ENCODE peak calls at places on chromosome 17, in nine cellular contexts. B is BE2C; I is fibroblast of mammary gland; N is cardiac fibroblast; V is AG10803; W is choroid plexus epithelial cell; S is CD8-positive, alpha-beta memory T cell; Z is GM23248; M is prostate gland. A is an unnamed sample.

GRCh38 chr17:66562119-66562518 is 259.7 kb downstream of the PRKCA start:
- DNase-seq in B (no peak), I (no peak), N (no peak), V (no peak), W (no peak), S (no peak), Z (no peak), M (no peak), A (no peak)

GRCh38 chr17:36597866-36598777 is 3.3 kb upstream of the MRM1 start:
- DNase-seq in B (no peak), I (no peak), N (no peak), V (no peak), W (no peak), S (no peak), Z (no peak), M (no peak), A (no peak)

GRCh38 chr17:80779961-80780380 is 211.7 kb upstream of the CHMP6 start:
- DNase-seq in B (peak; percentile 72), I (peak; percentile 97), N (peak; percentile 39), V (peak; percentile 91), W (peak; percentile 71), S (no peak), Z (peak; percentile 84), M (no peak), A (no peak)

GRCh38 chr17:42744283-42744805 is 496 bp downstream of the EZH1 start:
- DNase-seq in B (peak; percentile 85), I (peak; percentile 72), N (peak; percentile 59), V (peak; percentile 56), W (peak; percentile 30), S (peak; percentile 66), Z (peak; percentile 80), M (peak; percentile 76), A (no peak)

GRCh38 chr17:59406808-59407381 is 75.4 kb downstream of the YPEL2 start:
- DNase-seq in B (peak; percentile 71), I (peak; percentile 35), N (peak; percentile 52), V (peak; percentile 26), W (peak; percentile 83), S (no peak), Z (no peak), M (no peak), A (peak; percentile 26)

GRCh38 chr17:78132086-78132676 is 1.6 kb downstream of the TMC8 start:
- DNase-seq in B (no peak), I (no peak), N (no peak), V (no peak), W (no peak), S (peak; percentile 72), Z (no peak), M (peak; percentile 49), A (no peak)

GRCh38 chr17:81715872-81716673 is 4.0 kb downstream of the SLC25A10 start:
- DNase-seq in B (no peak), I (no peak), N (no peak), V (no peak), W (no peak), S (no peak), Z (no peak), M (no peak), A (no peak)

GRCh38 chr17:77266213-77266612 is 125.4 kb downstream of the SEC14L1 start:
- DNase-seq in B (no peak), I (no peak), N (no peak), V (no peak), W (no peak), S (no peak), Z (no peak), M (no peak), A (no peak)

GRCh38 chr17:78915872-78916632 is 9.1 kb downstream of the TIMP2 start:
- DNase-seq in B (no peak), I (peak; percentile 67), N (peak; percentile 82), V (peak; percentile 71), W (peak; percentile 65), S (no peak), Z (peak; percentile 93), M (no peak), A (no peak)

GRCh38 chr17:74417178-74418045 is 14.5 kb upstream of the GPRC5C start:
- DNase-seq in B (no peak), I (peak; percentile 87), N (peak; percentile 56), V (peak; percentile 25), W (peak; percentile 13), S (no peak), Z (peak; percentile 88), M (no peak), A (no peak)

GRCh38 chr17:71921726-71922320 is 199.0 kb upstream of the SOX9 start:
- DNase-seq in B (no peak), I (no peak), N (no peak), V (peak; percentile 14), W (peak; percentile 55), S (no peak), Z (peak; percentile 16), M (no peak), A (no peak)

GRCh38 chr17:81508639-81509047 is 4.0 kb downstream of the ACTG1 start:
- DNase-seq in B (no peak), I (peak; percentile 69), N (peak; percentile 78), V (peak; percentile 73), W (peak; percentile 47), S (no peak), Z (peak; percentile 63), M (no peak), A (no peak)

GRCh38 chr17:75959839-75960511 is 19.0 kb downstream of the ACOX1 start:
- DNase-seq in B (no peak), I (no peak), N (no peak), V (no peak), W (no peak), S (no peak), Z (no peak), M (no peak), A (no peak)
- H3K4me3 ChIP-seq in B (no peak overlapping the region), I (no peak overlapping the region), N (no peak overlapping the region), V (no peak overlapping the region), W (no peak overlapping the region), S (no peak overlapping the region), Z (no peak overlapping the region), M (no peak overlapping the region), A (no peak overlapping the region)

GRCh38 chr17:28371245-28372202 is at the start of gene SARM1:
- DNase-seq in B (peak; percentile 95), I (peak; percentile 69), N (peak; percentile 74), V (peak; percentile 69), W (peak; percentile 79), S (peak; percentile 80), Z (peak; percentile 88), M (peak; percentile 40), A (peak; percentile 76)
- H3K4me3 ChIP-seq in B (peak within 1 kb of the TSS; percentile 77), I (peak within 1 kb of the TSS; percentile 60), N (peak within 1 kb of the TSS; percentile 63), V (peak within 1 kb of the TSS; percentile 70), W (peak within 1 kb of the TSS; percentile 56), S (peak within 1 kb of the TSS; percentile 70), Z (peak within 1 kb of the TSS; percentile 65), M (peak within 1 kb of the TSS; percentile 40), A (peak within 1 kb of the TSS; percentile 69)

DNA sequence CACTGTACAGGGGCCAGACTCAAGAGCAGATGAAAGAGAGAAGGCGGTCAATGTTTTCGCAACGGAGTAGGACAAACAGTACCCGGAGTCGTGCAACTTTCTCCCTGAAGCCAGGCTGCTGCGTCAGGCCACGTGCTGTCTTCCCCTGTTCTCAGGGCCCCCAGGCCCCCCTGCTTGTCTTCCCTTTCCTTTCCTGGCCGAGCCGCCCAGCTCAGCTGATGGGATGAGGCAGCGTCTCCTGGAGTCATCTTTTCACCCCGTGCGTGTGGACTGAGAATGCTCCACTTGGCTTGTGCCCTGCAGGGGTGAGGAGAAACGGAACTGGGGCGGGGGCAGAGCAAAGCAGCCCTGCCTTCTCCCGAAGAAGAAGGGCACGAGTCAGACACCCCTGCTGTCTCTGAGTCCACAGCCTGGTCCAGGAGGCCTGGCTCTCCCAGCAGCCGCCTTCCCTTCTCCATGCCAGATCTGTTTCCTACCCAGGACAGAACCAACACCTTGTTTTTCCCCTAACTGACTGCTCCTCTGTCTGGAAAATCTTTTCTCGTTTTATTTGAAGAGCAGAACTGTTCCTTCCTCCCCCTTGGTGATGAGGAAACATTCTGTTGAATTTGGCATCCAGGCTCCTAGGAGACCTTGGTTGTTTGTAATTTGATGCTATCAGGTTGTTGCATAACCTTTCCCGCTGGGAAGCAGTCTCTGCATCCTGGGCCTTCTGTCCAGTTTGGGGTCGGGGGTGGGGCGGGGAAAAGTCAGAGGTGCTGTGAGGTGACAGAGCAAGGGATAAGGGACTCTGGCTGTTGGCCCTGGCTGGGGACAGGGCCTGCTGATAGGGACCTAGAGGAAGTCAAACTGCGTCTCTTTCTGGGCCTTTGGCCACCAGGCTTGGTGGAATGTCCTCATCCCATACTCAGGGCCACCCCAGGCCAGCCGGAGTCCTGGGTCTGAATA is 78.8 kb downstream of the WIPI1 start:
- DNase-seq in B (no peak), I (peak; percentile 98), N (peak; percentile 98), V (peak; percentile 94), W (peak; percentile 99), S (no peak), Z (peak; percentile 99), M (peak; percentile 90), A (peak; percentile 78)
- H3K4me3 ChIP-seq in B (no peak overlapping the region), I (no peak overlapping the region), N (peak overlapping the region; percentile 19), V (peak overlapping the region; percentile 38), W (no peak overlapping the region), S (no peak overlapping the region), Z (peak overlapping the region; percentile 50), M (peak overlapping the region; percentile 15), A (peak overlapping the region; percentile 31)

DNA sequence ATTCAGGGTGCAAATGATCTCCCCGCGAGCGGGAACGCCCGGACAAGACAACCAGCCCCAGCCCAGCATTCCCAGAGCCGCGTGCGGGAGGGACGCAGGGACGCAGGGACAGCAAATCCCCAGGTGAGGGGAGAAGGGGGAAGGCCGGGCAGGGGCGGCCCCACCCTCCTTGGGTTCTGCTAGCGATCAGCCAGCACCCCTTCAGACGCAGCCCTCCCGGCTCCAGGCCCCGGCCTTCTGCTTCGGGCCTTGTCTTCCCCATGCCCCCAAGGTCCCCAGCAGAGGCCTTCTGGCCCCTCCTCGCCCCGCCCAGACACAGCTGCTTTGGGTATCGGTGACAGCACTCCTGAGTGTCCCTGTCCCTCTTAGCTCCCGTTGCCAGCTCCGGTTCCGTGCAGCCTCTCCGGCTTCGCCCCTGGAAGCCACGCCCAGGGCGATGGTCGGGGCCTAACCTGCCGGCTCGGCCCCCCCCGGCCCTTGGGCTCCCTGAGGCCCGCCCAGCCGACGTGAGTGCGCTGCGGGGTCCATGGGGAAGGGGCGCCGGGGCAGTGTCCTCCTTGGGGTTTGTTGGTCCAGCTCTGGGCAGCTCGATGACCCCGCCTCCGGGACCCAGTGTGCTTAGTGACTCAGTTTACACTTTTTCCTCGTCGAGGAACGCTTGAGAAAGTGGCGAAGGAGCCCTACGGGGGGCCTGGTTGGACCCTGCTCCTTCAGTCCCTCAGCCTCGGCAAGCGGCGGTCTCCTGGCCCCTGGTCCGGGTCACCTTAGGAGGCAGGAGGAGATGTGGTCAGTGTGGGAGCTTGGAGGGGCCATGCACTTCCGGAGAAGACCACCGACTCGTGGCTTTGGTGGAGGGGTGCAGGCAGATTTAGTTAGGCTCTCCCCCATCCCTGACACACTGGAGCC is 50.5 kb upstream of the AMZ2 start:
- DNase-seq in B (no peak), I (no peak), N (no peak), V (no peak), W (no peak), S (peak; percentile 45), Z (no peak), M (no peak), A (no peak)
- H3K4me3 ChIP-seq in B (no peak overlapping the region), I (no peak overlapping the region), N (no peak overlapping the region), V (no peak overlapping the region), W (no peak overlapping the region), S (peak overlapping the region; percentile 56), Z (no peak overlapping the region), M (peak overlapping the region; percentile 20), A (no peak overlapping the region)

DNA sequence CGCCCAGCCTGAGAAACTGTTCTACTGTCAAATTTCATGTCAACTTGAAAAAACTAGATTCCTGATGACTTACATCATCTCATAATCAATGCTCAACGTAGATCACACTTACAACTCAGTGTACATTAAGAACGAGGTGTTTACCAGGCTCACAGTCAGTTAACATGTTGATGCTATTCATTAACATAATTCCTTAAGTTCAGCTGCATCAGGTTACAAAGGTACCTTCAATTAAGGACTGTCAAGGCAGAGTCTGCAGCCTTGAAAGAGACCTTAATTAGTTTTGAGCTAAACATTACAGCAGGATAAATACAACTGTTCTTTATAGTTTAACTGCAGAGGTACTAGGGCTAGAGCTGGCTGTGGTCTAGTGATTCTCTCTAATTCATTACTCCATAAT is 1.9 kb downstream of the GNA13 start:
- DNase-seq in B (no peak), I (no peak), N (no peak), V (no peak), W (no peak), S (no peak), Z (peak; percentile 33), M (no peak), A (no peak)
- H3K4me3 ChIP-seq in B (peak overlapping the region; percentile 97), I (peak overlapping the region; percentile 92), N (peak overlapping the region; percentile 93), V (peak overlapping the region; percentile 80), W (peak overlapping the region; percentile 94), S (peak overlapping the region; percentile 28), Z (peak overlapping the region; percentile 95), M (peak overlapping the region; percentile 91), A (peak overlapping the region; percentile 88)